ENCODE peak calls at places on chromosomes 16 and 17, in six cellular contexts. V is mucosa of descending colon, G is adrenal gland, T is RWPE2, B is psoas muscle, U is osteocyte. D is an unnamed sample.

GRCh38 chr16:3317315-3317999 is 12.2 kb downstream of the ZNF75A start:
- DNase-seq in V (no peak), G (no peak), T (no peak), B (no peak), U (no peak), D (peak; percentile 8)

GRCh38 chr16:48124266-48124665 is 31.5 kb downstream of the ABCC12 start:
- DNase-seq in V (no peak), G (no peak), T (no peak), B (no peak), U (no peak), D (no peak)

GRCh38 chr16:2386990-2387389 is 42.3 kb upstream of the CCNF start:
- DNase-seq in V (no peak), G (no peak), T (no peak), B (no peak), U (no peak), D (no peak)

GRCh38 chr17:13587487-13588338 is 14.0 kb downstream of the HS3ST3A1 start:
- DNase-seq in V (no peak), G (no peak), T (no peak), B (no peak), U (no peak), D (no peak)

GRCh38 chr16:11059588-11059987 is 115.2 kb downstream of the CLEC16A start:
- DNase-seq in V (no peak), G (no peak), T (peak; percentile 11), B (no peak), U (no peak), D (no peak)

GRCh38 chr16:82943371-82943770 is 316.6 kb downstream of the CDH13 start:
- DNase-seq in V (no peak), G (no peak), T (no peak), B (no peak), U (no peak), D (peak; percentile 52)

GRCh38 chr17:41037853-41038350 is 3.2 kb upstream of the KRTAP1-3 start:
- DNase-seq in V (no peak), G (no peak), T (no peak), B (no peak), U (no peak), D (no peak)

GRCh38 chr17:36936455-36936934 is 780 bp upstream of the LHX1 start:
- DNase-seq in V (no peak), G (no peak), T (no peak), B (no peak), U (no peak), D (no peak)

GRCh38 chr17:56112086-56112485 is 41.2 kb upstream of the ANKFN1 start:
- DNase-seq in V (no peak), G (no peak), T (no peak), B (no peak), U (no peak), D (peak; percentile 30)

GRCh38 chr17:44053130-44053872 is 13.2 kb downstream of the LSM12 start:
- DNase-seq in V (no peak), G (no peak), T (no peak), B (no peak), U (no peak), D (no peak)

GRCh38 chr17:31824771-31825360 is 34.2 kb downstream of the COPRS start:
- DNase-seq in V (no peak), G (no peak), T (no peak), B (no peak), U (no peak), D (no peak)

GRCh38 chr16:56783332-56783731 is 53.4 kb downstream of the NUP93 start:
- DNase-seq in V (no peak), G (no peak), T (no peak), B (no peak), U (no peak), D (no peak)

GRCh38 chr16:81590714-81591537 is 146.3 kb downstream of the CMIP start:
- DNase-seq in V (no peak), G (no peak), T (no peak), B (no peak), U (no peak), D (no peak)

GRCh38 chr16:53071748-53072301 is 17.0 kb downstream of the CHD9 start:
- DNase-seq in V (peak; percentile 39), G (peak; percentile 41), T (no peak), B (peak; percentile 64), U (no peak), D (no peak)

GRCh38 chr17:42819939-42820535 is 4.0 kb downstream of the BECN1 start:
- DNase-seq in V (peak; percentile 71), G (no peak), T (no peak), B (peak; percentile 66), U (no peak), D (peak; percentile 77)

GRCh38 chr16:56258508-56259424 is 67.5 kb downstream of the GNAO1 start:
- DNase-seq in V (no peak), G (no peak), T (no peak), B (no peak), U (no peak), D (no peak)

GRCh38 chr16:47905771-47906170 is 250.0 kb downstream of the ABCC12 start:
- DNase-seq in V (no peak), G (no peak), T (no peak), B (no peak), U (no peak), D (peak; percentile 19)

GRCh38 chr16:11030990-11031510 is 86.7 kb downstream of the CLEC16A start:
- DNase-seq in V (no peak), G (peak; percentile 89), T (no peak), B (no peak), U (no peak), D (no peak)

GRCh38 chr16:25707553-25707952 is 15.8 kb downstream of the HS3ST4 start:
- DNase-seq in V (no peak), G (no peak), T (no peak), B (no peak), U (no peak), D (no peak)

GRCh38 chr16:57284206-57284951 is at the start of gene PLLP:
- DNase-seq in V (peak; percentile 68), G (no peak), T (no peak), B (no peak), U (peak; percentile 87), D (peak; percentile 37)

GRCh38 chr17:2215616-2216364 is 87.8 kb downstream of the SMG6 start:
- DNase-seq in V (peak; percentile 75), G (peak; percentile 47), T (no peak), B (peak; percentile 67), U (no peak), D (no peak)

GRCh38 chr16:89023621-89024511 is 46.9 kb upstream of the CBFA2T3 start:
- DNase-seq in V (no peak), G (no peak), T (peak; percentile 51), B (peak; percentile 5), U (no peak), D (no peak)

GRCh38 chr17:82328141-82328993 is 5.2 kb downstream of the SECTM1 start:
- DNase-seq in V (peak; percentile 88), G (no peak), T (peak; percentile 66), B (no peak), U (no peak), D (no peak)
- TF ChIP-seq CTCF in V (no peak), G (no peak), T (no peak), B (no peak), U (no peak), D (no peak)

DNA sequence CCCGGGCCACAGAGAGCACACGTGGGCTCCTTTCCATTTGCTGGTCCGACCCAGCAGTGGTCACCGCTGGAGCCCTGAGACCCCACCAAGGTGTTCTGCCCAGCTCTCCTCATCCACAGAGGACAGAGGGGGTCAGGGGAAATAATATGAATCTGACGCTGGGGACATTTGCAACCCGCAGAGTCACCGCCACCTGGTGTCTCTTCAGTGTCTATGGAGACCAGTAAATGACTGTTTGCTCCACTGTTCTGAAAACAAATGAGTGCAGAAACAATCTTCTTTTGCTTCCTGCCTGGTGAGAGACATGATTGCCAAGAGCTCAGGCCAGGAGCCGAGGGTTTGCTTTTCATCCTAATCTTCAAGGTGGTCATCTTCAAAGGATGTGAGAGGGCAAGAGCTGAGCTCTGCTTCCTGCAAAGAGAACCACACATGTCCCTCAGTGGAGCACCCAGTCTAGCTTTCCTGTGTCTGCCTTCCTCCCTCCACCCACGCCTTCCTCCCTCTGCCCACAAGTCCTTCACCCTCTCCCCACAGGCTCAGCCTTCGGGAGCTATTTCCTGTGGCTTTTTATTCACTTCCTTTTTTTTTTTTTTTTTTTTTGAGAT is 14.7 kb upstream of the KLHDC4 start:
- DNase-seq in V (peak; percentile 35), G (peak; percentile 56), T (no peak), B (no peak), U (no peak), D (peak; percentile 79)
- TF ChIP-seq CTCF in V (no peak), G (no peak), T (no peak), B (no peak), U (no peak), D (no peak)

GRCh38 chr16:654034-654433 is 4.9 kb downstream of the WDR90 start:
- DNase-seq in V (no peak), G (no peak), T (no peak), B (no peak), U (no peak), D (no peak)
- TF ChIP-seq CTCF in V (no peak), G (no peak), T (no peak), B (no peak), U (no peak), D (no peak)

GRCh38 chr17:17313350-17313991 is 10.3 kb downstream of the NT5M start:
- DNase-seq in V (peak; percentile 66), G (peak; percentile 53), T (no peak), B (no peak), U (no peak), D (peak; percentile 68)
- TF ChIP-seq CTCF in V (peak; percentile 8), G (peak; percentile 61), T (peak; percentile 73), B (peak; percentile 44), U (peak; percentile 22), D (peak; percentile 81)

GRCh38 chr17:38825762-38826247 is 684 bp upstream of the CWC25 start:
- DNase-seq in V (no peak), G (no peak), T (no peak), B (no peak), U (no peak), D (no peak)

GRCh38 chr17:38824899-38825761 is at the start of gene CWC25:
- DNase-seq in V (peak; percentile 99), G (peak; percentile 94), T (peak; percentile 86), B (peak; percentile 93), U (peak; percentile 98), D (peak; percentile 92)
- TF ChIP-seq CTCF in V (no peak), G (no peak), T (no peak), B (no peak), U (no peak), D (no peak)

DNA sequence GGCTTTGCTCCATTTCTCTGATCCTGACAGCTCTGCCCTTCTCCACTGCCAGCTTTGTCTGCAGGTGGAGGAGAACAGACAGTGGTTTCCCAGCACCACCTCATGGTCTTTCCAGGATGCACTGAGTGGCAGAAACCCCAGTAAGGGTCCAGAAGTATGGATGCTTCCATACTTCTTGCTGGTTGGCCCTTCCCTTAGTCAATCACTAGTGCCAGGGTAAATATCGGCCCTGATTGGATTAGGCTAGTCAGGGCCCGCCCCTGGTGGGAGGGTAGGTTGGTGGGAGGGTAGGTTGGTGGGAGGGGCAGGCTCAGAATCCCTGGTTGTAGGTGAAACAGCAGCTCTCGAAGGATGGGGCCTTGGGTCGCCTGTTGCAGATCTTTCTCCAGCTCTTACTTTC is 10.2 kb downstream of the RNF213 start:
- DNase-seq in V (peak; percentile 46), G (peak; percentile 57), T (no peak), B (no peak), U (no peak), D (peak; percentile 58)
- TF ChIP-seq CTCF in V (no peak), G (no peak), T (no peak), B (no peak), U (no peak), D (no peak)